ENCODE peak calls at places on chromosomes 16 and 17, in four cellular contexts. Y is esophagus squamous epithelium, Z is left lung, L is breast epithelium. F is an unnamed sample.
A peak's percentile ranks its signal among the peaks of the same experiment; 100 is the strongest.

GRCh38 chr17:30296499-30297038 is 4.8 kb upstream of the BLMH start:
- DNase-seq in Z (no peak), Y (no peak), L (no peak), F (no peak)

GRCh38 chr16:58500329-58501241 is 642 bp downstream of the NDRG4 start:
- DNase-seq in L (no peak), Y (no peak), Z (no peak), F (no peak)

GRCh38 chr16:3059041-3059722 is 6.3 kb upstream of the IL32 start:
- DNase-seq in Y (no peak), Z (peak; percentile 99), L (peak; percentile 77), F (peak; percentile 83)

GRCh38 chr17:39018267-39019134 is 51.3 kb upstream of the FBXO47 start:
- DNase-seq in Y (no peak), Z (no peak), L (no peak), F (no peak)

GRCh38 chr17:10727192-10727591 is 2.6 kb downstream of the TMEM220 start:
- DNase-seq in L (no peak), Y (no peak), Z (no peak), F (no peak)

GRCh38 chr16:46884513-46885293 is 541 bp downstream of the GPT2 start:
- DNase-seq in L (no peak), Y (no peak), Z (peak; percentile 84), F (no peak)

GRCh38 chr16:58026139-58026704 is 668 bp downstream of the MMP15 start:
- DNase-seq in Y (no peak), Z (peak; percentile 82), L (no peak), F (no peak)

GRCh38 chr16:50603206-50604064 is 55.2 kb downstream of the NKD1 start:
- DNase-seq in Z (no peak), L (peak; percentile 27), Y (no peak), F (no peak)

GRCh38 chr17:7885357-7886226 is 3.0 kb upstream of the CHD3 start:
- DNase-seq in Z (peak; percentile 87), L (peak; percentile 45), Y (no peak), F (no peak)

GRCh38 chr17:48374650-48375230 is 55.3 kb downstream of the SKAP1 start:
- DNase-seq in Y (no peak), Z (no peak), L (no peak), F (peak; percentile 17)

GRCh38 chr16:30843501-30843900 is 50.4 kb downstream of the BCL7C start:
- DNase-seq in L (no peak), Z (no peak), Y (no peak), F (no peak)

GRCh38 chr16:76943936-76944335 is 247.1 kb upstream of the MON1B start:
- DNase-seq in Y (no peak), L (no peak), Z (no peak), F (no peak)

GRCh38 chr17:70271200-70271599 is 101.9 kb downstream of the KCNJ2 start:
- DNase-seq in Y (no peak), L (no peak), Z (no peak), F (no peak)

GRCh38 chr17:40551091-40551873 is 14.0 kb downstream of the CCR7 start:
- DNase-seq in Y (no peak), Z (no peak), L (peak; percentile 71), F (no peak)

GRCh38 chr17:46870116-46870803 is 18.9 kb downstream of the WNT9B start:
- DNase-seq in L (no peak), Y (no peak), Z (no peak), F (no peak)

GRCh38 chr16:62068747-62069146 is 32.5 kb upstream of the CDH8 start:
- DNase-seq in L (no peak), Y (no peak), Z (no peak), F (no peak)

GRCh38 chr17:30780343-30780742 is 44.1 kb downstream of the CRLF3 start:
- DNase-seq in L (no peak), Y (no peak), Z (no peak), F (no peak)

GRCh38 chr16:65754799-65755691 is 611.4 kb upstream of the CDH5 start:
- DNase-seq in Z (no peak), Y (no peak), L (no peak), F (no peak)

GRCh38 chr16:68823401-68823800 is 19.9 kb upstream of the TANGO6 start:
- DNase-seq in Z (no peak), Y (no peak), L (peak; percentile 57), F (no peak)

GRCh38 chr16:27596411-27596810 is 46.5 kb downstream of the KATNIP start:
- DNase-seq in L (no peak), Z (no peak), Y (no peak), F (no peak)

GRCh38 chr16:9647981-9648701 is 534.1 kb downstream of the GRIN2A start:
- DNase-seq in L (no peak), Y (no peak), Z (no peak), F (no peak)

GRCh38 chr16:66568355-66568754 is 2.1 kb downstream of the CMTM1 start:
- DNase-seq in Y (no peak), Z (no peak), L (no peak), F (no peak)

GRCh38 chr16:49623501-49624266 is 232.2 kb downstream of the ZNF423 start:
- DNase-seq in Z (no peak), L (no peak), Y (no peak), F (no peak)

GRCh38 chr16:8590811-8591210 is 500 bp upstream of the TMEM114 start:
- DNase-seq in Y (no peak), Z (no peak), L (no peak), F (no peak)

GRCh38 chr17:9231449-9232154 is 210.3 kb downstream of the NTN1 start:
- DNase-seq in L (no peak), Y (no peak), Z (peak; percentile 74), F (no peak)

GRCh38 chr17:40541060-40541872 is 24.0 kb downstream of the CCR7 start:
- DNase-seq in Y (no peak), L (peak; percentile 66), Z (no peak), F (peak; percentile 57)

GRCh38 chr17:66373944-66374817 is 71.8 kb downstream of the PRKCA start:
- DNase-seq in Y (no peak), Z (no peak), L (no peak), F (peak; percentile 24)

GRCh38 chr16:3993052-3993785 is 112.7 kb upstream of the CREBBP start:
- DNase-seq in Y (no peak), Z (no peak), L (no peak), F (no peak)

GRCh38 chr17:18966831-18967624 is 15.1 kb downstream of the SLC5A10 start:
- DNase-seq in Y (no peak), L (no peak), Z (no peak), F (no peak)

GRCh38 chr16:54374136-54374535 is 87.5 kb upstream of the IRX3 start:
- DNase-seq in Y (no peak), L (no peak), Z (no peak), F (no peak)

GRCh38 chr17:57860414-57860999 is 10.7 kb upstream of the MRPS23 start:
- DNase-seq in Y (no peak), L (no peak), Z (peak; percentile 20), F (no peak)

GRCh38 chr16:88103011-88103410 is 151.8 kb downstream of the BANP start:
- DNase-seq in Z (peak; percentile 54), Y (no peak), L (no peak), F (no peak)

GRCh38 chr17:68605914-68606313 is 4.7 kb upstream of the FAM20A start:
- DNase-seq in Y (no peak), Z (no peak), L (no peak), F (no peak)
- H3K27ac ChIP-seq in Y (no peak overlapping the region), Z (no peak overlapping the region), L (no peak overlapping the region), F (no peak overlapping the region)

GRCh38 chr17:29041091-29041490 is 1.9 kb upstream of the PIPOX start:
- DNase-seq in Y (no peak), Z (no peak), L (no peak), F (no peak)

GRCh38 chr17:29043539-29044165 is 711 bp downstream of the PIPOX start:
- DNase-seq in Z (no peak), L (no peak), Y (no peak), F (no peak)

GRCh38 chr17:29042026-29042678 is 789 bp upstream of the PIPOX start:
- DNase-seq in Z (no peak), Y (no peak), L (no peak), F (no peak)

GRCh38 chr17:29045026-29045425 is 2.1 kb downstream of the PIPOX start:
- DNase-seq in Y (no peak), Z (no peak), L (no peak), F (no peak)

GRCh38 chr17:29042679-29043538 is at the start of gene PIPOX:
- DNase-seq in L (no peak), Y (no peak), Z (no peak), F (no peak)
- TF ChIP-seq CTCF in L (no peak), Y (no peak), Z (no peak), F (no peak)

GRCh38 chr16:15879255-15879804 is 9.1 kb downstream of the CEP20 start:
- DNase-seq in Z (no peak), Y (no peak), L (no peak), F (no peak)

GRCh38 chr16:15881794-15882379 is 6.5 kb downstream of the CEP20 start:
- DNase-seq in Z (no peak), L (no peak), Y (no peak), F (no peak)

GRCh38 chr16:15882563-15882962 is 5.8 kb downstream of the CEP20 start:
- DNase-seq in Z (no peak), L (no peak), Y (no peak), F (no peak)

GRCh38 chr16:15880434-15880833 is 8.0 kb downstream of the CEP20 start:
- DNase-seq in Z (no peak), L (no peak), Y (no peak), F (no peak)

DNA sequence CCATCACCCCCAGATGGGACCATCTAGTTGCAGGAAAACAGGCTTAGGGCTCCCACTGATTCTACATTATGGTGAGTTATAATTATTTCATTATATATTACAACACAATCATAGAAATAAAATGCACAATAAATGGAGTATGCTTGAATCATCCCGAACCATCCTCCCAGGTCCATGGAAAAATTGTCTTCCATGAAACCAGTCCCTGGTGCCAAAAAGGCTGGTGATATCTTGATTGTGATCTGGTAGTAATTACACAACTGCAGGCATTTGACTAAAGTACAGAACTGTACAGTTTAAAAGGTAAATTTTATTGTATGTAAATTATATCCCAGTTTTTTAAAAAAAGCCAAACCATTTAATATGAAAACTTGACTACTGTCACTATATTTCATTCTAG is 7.5 kb downstream of the CEP20 start:
- DNase-seq in L (no peak), Y (no peak), Z (no peak), F (no peak)
- H3K9me3 ChIP-seq in L (no peaks in the 10 kb centered on the region), Y (no peaks in the 10 kb centered on the region), Z (no peaks in the 10 kb centered on the region), F (no peaks in the 10 kb centered on the region)

GRCh38 chr17:82973456-82974135 is 105.8 kb upstream of the METRNL start:
- DNase-seq in L (no peak), Z (no peak), Y (no peak), F (no peak)
- H3K27ac ChIP-seq in L (no peak overlapping the region), Z (no peak overlapping the region), Y (no peak overlapping the region), F (no peak overlapping the region)

GRCh38 chr16:1959269-1960039 is at the start of gene NDUFB10:
- DNase-seq in Y (peak; percentile 45), Z (peak; percentile 100), L (peak; percentile 75), F (peak; percentile 92)
- TF ChIP-seq CTCF in Y (peak; percentile 59), Z (peak; percentile 55), L (peak; percentile 27), F (peak; percentile 83)

DNA sequence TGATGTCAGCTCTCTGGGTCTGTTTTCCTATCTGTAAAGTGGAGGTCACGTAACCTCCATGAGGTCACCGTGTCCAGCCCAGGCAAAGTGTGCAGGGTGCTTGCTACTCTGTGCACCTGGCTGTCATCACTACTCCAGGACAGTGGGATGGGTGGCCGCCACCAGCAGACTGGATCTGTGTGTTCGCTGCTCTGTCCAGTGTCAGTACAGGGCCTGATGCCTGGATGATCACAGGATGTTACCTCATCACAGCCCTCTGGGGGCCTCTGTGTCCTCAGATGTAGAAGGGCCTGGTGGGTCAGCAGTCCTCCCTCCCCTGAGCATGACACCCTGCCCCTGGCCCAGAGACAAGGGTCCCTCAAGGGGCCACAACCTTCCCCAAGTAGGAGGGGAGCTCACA is 80.0 kb downstream of the KCNJ18 start:
- DNase-seq in L (no peak), Z (peak; percentile 6), Y (no peak), F (no peak)
- H3K9me3 ChIP-seq in L (no peaks in the 10 kb centered on the region), Z (no peaks in the 10 kb centered on the region), Y (no peaks in the 10 kb centered on the region), F (no peaks in the 10 kb centered on the region)

F was measured in CD4-positive, alpha-beta T cell.